ENCODE peak calls at places on chromosomes 7 and 10, in six cellular contexts. One of them, this sample, is unnamed.
A peak's percentile ranks its signal among the peaks of the same experiment; 100 is the strongest.

GRCh38 chr7:68146970-68147369 is 1150.3 kb downstream of the TYW1 start:
- DNase-seq in CD8-positive, alpha-beta T cell: no peak
- DNase-seq in CD4-positive, alpha-beta memory T cell: no peak
- DNase-seq in prostate gland: no peak
- DNase-seq in right lobe of liver: no peak
- DNase-seq in esophagus squamous epithelium: no peak
- DNase-seq in this sample: no peak

GRCh38 chr7:132247995-132248618 is 328.2 kb downstream of the PLXNA4 start:
- DNase-seq in CD8-positive, alpha-beta T cell: no peak
- DNase-seq in right lobe of liver: no peak
- DNase-seq in CD4-positive, alpha-beta memory T cell: no peak
- DNase-seq in esophagus squamous epithelium: no peak
- DNase-seq in prostate gland: no peak
- DNase-seq in this sample: no peak

GRCh38 chr7:48244902-48245301 is 73.6 kb downstream of the ABCA13 start:
- DNase-seq in prostate gland: no peak
- DNase-seq in right lobe of liver: no peak
- DNase-seq in esophagus squamous epithelium: no peak
- DNase-seq in CD4-positive, alpha-beta memory T cell: no peak
- DNase-seq in CD8-positive, alpha-beta T cell: no peak
- DNase-seq in this sample: peak; percentile 48

GRCh38 chr7:105766421-105767191 is 109.8 kb downstream of the ATXN7L1 start:
- DNase-seq in CD8-positive, alpha-beta T cell: no peak
- DNase-seq in CD4-positive, alpha-beta memory T cell: no peak
- DNase-seq in right lobe of liver: no peak
- DNase-seq in prostate gland: no peak
- DNase-seq in esophagus squamous epithelium: no peak
- DNase-seq in this sample: no peak

GRCh38 chr7:127802845-127803244 is 150.9 kb downstream of the SND1 start:
- DNase-seq in esophagus squamous epithelium: no peak
- DNase-seq in CD4-positive, alpha-beta memory T cell: no peak
- DNase-seq in prostate gland: no peak
- DNase-seq in CD8-positive, alpha-beta T cell: no peak
- DNase-seq in right lobe of liver: no peak
- DNase-seq in this sample: no peak

GRCh38 chr7:30459591-30460245 is 18.9 kb downstream of the NOD1 start:
- DNase-seq in CD8-positive, alpha-beta T cell: no peak
- DNase-seq in prostate gland: no peak
- DNase-seq in right lobe of liver: no peak
- DNase-seq in CD4-positive, alpha-beta memory T cell: no peak
- DNase-seq in esophagus squamous epithelium: no peak
- DNase-seq in this sample: peak; percentile 74

GRCh38 chr10:43204943-43205671 is 61.8 kb downstream of the RASGEF1A start:
- DNase-seq in esophagus squamous epithelium: no peak
- DNase-seq in prostate gland: no peak
- DNase-seq in CD4-positive, alpha-beta memory T cell: peak; percentile 47
- DNase-seq in right lobe of liver: peak; percentile 53
- DNase-seq in CD8-positive, alpha-beta T cell: peak; percentile 74
- DNase-seq in this sample: peak; percentile 73

GRCh38 chr10:114650831-114651230 is 7.2 kb downstream of the ABLIM1 start:
- DNase-seq in CD8-positive, alpha-beta T cell: no peak
- DNase-seq in esophagus squamous epithelium: no peak
- DNase-seq in prostate gland: no peak
- DNase-seq in right lobe of liver: peak; percentile 55
- DNase-seq in CD4-positive, alpha-beta memory T cell: no peak
- DNase-seq in this sample: no peak

GRCh38 chr7:148650232-148650858 is 48.4 kb upstream of the CUL1 start:
- DNase-seq in CD8-positive, alpha-beta T cell: no peak
- DNase-seq in right lobe of liver: no peak
- DNase-seq in CD4-positive, alpha-beta memory T cell: no peak
- DNase-seq in esophagus squamous epithelium: no peak
- DNase-seq in prostate gland: no peak
- DNase-seq in this sample: no peak

GRCh38 chr7:1259621-1260020 is 26.9 kb downstream of the UNCX start:
- DNase-seq in prostate gland: no peak
- DNase-seq in esophagus squamous epithelium: no peak
- DNase-seq in CD8-positive, alpha-beta T cell: no peak
- DNase-seq in CD4-positive, alpha-beta memory T cell: no peak
- DNase-seq in right lobe of liver: peak; percentile 8
- DNase-seq in this sample: peak; percentile 32

GRCh38 chr7:98090116-98090515 is 16.5 kb upstream of the LMTK2 start:
- DNase-seq in right lobe of liver: no peak
- DNase-seq in CD8-positive, alpha-beta T cell: no peak
- DNase-seq in prostate gland: no peak
- DNase-seq in esophagus squamous epithelium: no peak
- DNase-seq in CD4-positive, alpha-beta memory T cell: no peak
- DNase-seq in this sample: no peak

GRCh38 chr10:80622153-80622552 is 84.5 kb downstream of the SH2D4B start:
- DNase-seq in esophagus squamous epithelium: no peak
- DNase-seq in right lobe of liver: no peak
- DNase-seq in CD4-positive, alpha-beta memory T cell: no peak
- DNase-seq in prostate gland: no peak
- DNase-seq in CD8-positive, alpha-beta T cell: no peak
- DNase-seq in this sample: no peak

GRCh38 chr10:102642553-102643345 is 1.5 kb upstream of the TRIM8 start:
- DNase-seq in right lobe of liver: peak; percentile 73
- DNase-seq in prostate gland: peak; percentile 75
- DNase-seq in esophagus squamous epithelium: no peak
- DNase-seq in CD4-positive, alpha-beta memory T cell: no peak
- DNase-seq in CD8-positive, alpha-beta T cell: peak; percentile 62
- DNase-seq in this sample: peak; percentile 78

GRCh38 chr7:4849390-4849789 is 12.4 kb downstream of the PAPOLB start:
- DNase-seq in CD8-positive, alpha-beta T cell: no peak
- DNase-seq in esophagus squamous epithelium: no peak
- DNase-seq in prostate gland: peak; percentile 28
- DNase-seq in right lobe of liver: no peak
- DNase-seq in CD4-positive, alpha-beta memory T cell: peak; percentile 17
- DNase-seq in this sample: no peak

GRCh38 chr10:45461034-45461433 is 87.0 kb downstream of the ALOX5 start:
- DNase-seq in CD8-positive, alpha-beta T cell: no peak
- DNase-seq in esophagus squamous epithelium: no peak
- DNase-seq in right lobe of liver: no peak
- DNase-seq in prostate gland: no peak
- DNase-seq in CD4-positive, alpha-beta memory T cell: no peak
- DNase-seq in this sample: no peak

GRCh38 chr7:6442114-6442513 is 5.6 kb downstream of the DAGLB start:
- DNase-seq in esophagus squamous epithelium: no peak
- DNase-seq in CD4-positive, alpha-beta memory T cell: no peak
- DNase-seq in prostate gland: no peak
- DNase-seq in CD8-positive, alpha-beta T cell: no peak
- DNase-seq in right lobe of liver: no peak
- DNase-seq in this sample: no peak

GRCh38 chr10:95445837-95446347 is 115.3 kb downstream of the SORBS1 start:
- DNase-seq in right lobe of liver: peak; percentile 41
- DNase-seq in CD8-positive, alpha-beta T cell: no peak
- DNase-seq in prostate gland: peak; percentile 46
- DNase-seq in esophagus squamous epithelium: no peak
- DNase-seq in CD4-positive, alpha-beta memory T cell: peak; percentile 15
- DNase-seq in this sample: peak; percentile 85

GRCh38 chr10:97762056-97762455 is 9.7 kb downstream of the SFRP5 start:
- DNase-seq in prostate gland: no peak
- DNase-seq in CD8-positive, alpha-beta T cell: no peak
- DNase-seq in esophagus squamous epithelium: no peak
- DNase-seq in right lobe of liver: no peak
- DNase-seq in CD4-positive, alpha-beta memory T cell: no peak
- DNase-seq in this sample: peak; percentile 54

GRCh38 chr10:97759157-97759980 is 12.4 kb downstream of the SFRP5 start:
- DNase-seq in CD4-positive, alpha-beta memory T cell: peak; percentile 31
- DNase-seq in CD8-positive, alpha-beta T cell: peak; percentile 76
- DNase-seq in esophagus squamous epithelium: no peak
- DNase-seq in prostate gland: peak; percentile 21
- DNase-seq in right lobe of liver: peak; percentile 69
- DNase-seq in this sample: peak; percentile 84

GRCh38 chr10:97761331-97761865 is 10.4 kb downstream of the SFRP5 start:
- DNase-seq in esophagus squamous epithelium: no peak
- DNase-seq in right lobe of liver: no peak
- DNase-seq in prostate gland: no peak
- DNase-seq in CD4-positive, alpha-beta memory T cell: no peak
- DNase-seq in CD8-positive, alpha-beta T cell: no peak
- DNase-seq in this sample: peak; percentile 61

GRCh38 chr10:97759981-97760345 is 11.8 kb downstream of the SFRP5 start:
- DNase-seq in esophagus squamous epithelium: no peak
- DNase-seq in right lobe of liver: no peak
- DNase-seq in CD8-positive, alpha-beta T cell: no peak
- DNase-seq in CD4-positive, alpha-beta memory T cell: no peak
- DNase-seq in prostate gland: no peak
- DNase-seq in this sample: peak; percentile 27

DNA sequence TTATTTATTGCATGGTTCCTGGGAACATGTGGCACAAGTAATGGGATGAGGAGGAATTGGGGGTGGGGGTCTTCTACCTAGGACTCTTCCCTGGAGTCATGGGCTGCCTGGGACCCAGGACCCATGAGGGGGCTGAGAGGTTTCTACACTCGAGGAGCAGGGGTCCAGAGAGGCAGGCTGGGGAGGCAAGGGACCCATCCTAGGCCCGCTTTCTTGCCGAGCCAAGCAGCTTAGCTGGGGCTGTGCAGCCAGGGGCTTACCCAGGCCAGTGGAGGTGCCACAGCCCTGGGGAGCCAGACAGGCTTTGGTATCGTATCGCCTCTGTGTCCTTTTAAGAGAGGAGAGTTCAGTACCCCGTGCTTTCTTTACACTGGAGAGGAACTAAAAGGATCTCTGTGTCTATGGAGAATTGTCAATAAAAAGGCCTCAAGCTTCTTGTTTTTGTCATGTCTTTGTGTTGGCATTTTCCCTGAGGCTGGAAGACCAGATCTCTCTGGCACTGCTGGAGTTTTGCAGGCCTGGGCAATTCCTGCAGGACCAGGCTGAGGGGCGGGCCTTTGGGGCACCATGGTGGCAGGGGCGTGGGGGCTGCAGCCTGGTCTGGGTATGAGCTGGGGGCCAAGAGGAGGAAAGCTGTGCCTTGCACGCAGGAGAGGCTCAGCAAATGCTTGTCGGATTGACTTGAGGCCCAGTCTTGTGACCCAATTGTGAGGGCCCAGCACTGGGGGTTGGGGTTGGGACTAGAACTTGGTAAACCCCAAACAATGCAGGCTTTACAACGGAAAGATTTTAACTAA is 11.1 kb downstream of the SFRP5 start:
- DNase-seq in CD4-positive, alpha-beta memory T cell: no peak
- DNase-seq in right lobe of liver: no peak
- DNase-seq in CD8-positive, alpha-beta T cell: no peak
- DNase-seq in esophagus squamous epithelium: no peak
- DNase-seq in prostate gland: no peak
- DNase-seq in this sample: peak; percentile 30
- H3K36me3 ChIP-seq in CD4-positive, alpha-beta memory T cell: peaks cover 44% of the 10 kb centered on the region
- H3K36me3 ChIP-seq in right lobe of liver: peaks cover 10% of the 10 kb centered on the region
- H3K36me3 ChIP-seq in CD8-positive, alpha-beta T cell: peaks cover 38% of the 10 kb centered on the region
- H3K36me3 ChIP-seq in esophagus squamous epithelium: peaks cover 8% of the 10 kb centered on the region
- H3K36me3 ChIP-seq in prostate gland: no peaks in the 10 kb centered on the region
- H3K36me3 ChIP-seq in this sample: peaks cover 5% of the 10 kb centered on the region

GRCh38 chr10:74104480-74104879 is 46.1 kb downstream of the AP3M1 start:
- DNase-seq in prostate gland: no peak
- DNase-seq in right lobe of liver: no peak
- DNase-seq in esophagus squamous epithelium: no peak
- DNase-seq in CD4-positive, alpha-beta memory T cell: no peak
- DNase-seq in CD8-positive, alpha-beta T cell: no peak
- DNase-seq in this sample: no peak
- H3K36me3 ChIP-seq in prostate gland: peaks cover 4% of the 10 kb centered on the region
- H3K36me3 ChIP-seq in right lobe of liver: peaks cover 35% of the 10 kb centered on the region
- H3K36me3 ChIP-seq in esophagus squamous epithelium: peaks cover 28% of the 10 kb centered on the region
- H3K36me3 ChIP-seq in CD4-positive, alpha-beta memory T cell: peaks cover 66% of the 10 kb centered on the region
- H3K36me3 ChIP-seq in CD8-positive, alpha-beta T cell: peaks cover 4% of the 10 kb centered on the region
- H3K36me3 ChIP-seq in this sample: peaks cover 26% of the 10 kb centered on the region

DNA sequence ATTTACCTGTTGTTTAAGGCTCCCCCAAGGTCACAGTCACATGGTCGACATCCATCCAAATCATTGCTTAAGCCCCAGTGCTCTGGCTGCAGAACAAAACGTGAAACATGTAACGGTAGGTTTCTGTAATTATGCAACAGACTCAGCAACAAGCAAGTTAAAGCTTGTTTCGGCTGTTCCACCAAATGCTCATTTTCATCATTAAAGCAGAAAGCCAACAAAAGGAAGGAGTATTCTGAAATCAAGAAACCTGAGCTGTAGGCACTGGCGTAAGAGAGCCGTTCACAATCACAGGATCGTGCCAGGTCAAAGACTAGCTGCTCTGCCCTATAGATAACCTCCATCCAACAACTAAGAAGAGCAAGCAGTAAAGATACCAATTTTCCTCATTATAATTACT is 30.0 kb downstream of the LAMB1 start:
- DNase-seq in CD4-positive, alpha-beta memory T cell: no peak
- DNase-seq in prostate gland: peak; percentile 59
- DNase-seq in esophagus squamous epithelium: no peak
- DNase-seq in right lobe of liver: no peak
- DNase-seq in CD8-positive, alpha-beta T cell: no peak
- DNase-seq in this sample: no peak
- H3K36me3 ChIP-seq in CD4-positive, alpha-beta memory T cell: no peaks in the 10 kb centered on the region
- H3K36me3 ChIP-seq in prostate gland: no peaks in the 10 kb centered on the region
- H3K36me3 ChIP-seq in esophagus squamous epithelium: peaks cover 3% of the 10 kb centered on the region
- H3K36me3 ChIP-seq in right lobe of liver: no peaks in the 10 kb centered on the region
- H3K36me3 ChIP-seq in CD8-positive, alpha-beta T cell: no peaks in the 10 kb centered on the region
- H3K36me3 ChIP-seq in this sample: peaks cover 2% of the 10 kb centered on the region

GRCh38 chr7:22647451-22648257 is 79.3 kb upstream of the IL6 start:
- DNase-seq in CD4-positive, alpha-beta memory T cell: no peak
- DNase-seq in prostate gland: no peak
- DNase-seq in CD8-positive, alpha-beta T cell: no peak
- DNase-seq in right lobe of liver: no peak
- DNase-seq in esophagus squamous epithelium: no peak
- DNase-seq in this sample: no peak

GRCh38 chr7:22645418-22646181 is 81.4 kb upstream of the IL6 start:
- DNase-seq in esophagus squamous epithelium: no peak
- DNase-seq in CD4-positive, alpha-beta memory T cell: no peak
- DNase-seq in prostate gland: no peak
- DNase-seq in right lobe of liver: no peak
- DNase-seq in CD8-positive, alpha-beta T cell: no peak
- DNase-seq in this sample: no peak

GRCh38 chr7:22651036-22651435 is 76.0 kb upstream of the IL6 start:
- DNase-seq in right lobe of liver: no peak
- DNase-seq in prostate gland: no peak
- DNase-seq in CD4-positive, alpha-beta memory T cell: no peak
- DNase-seq in CD8-positive, alpha-beta T cell: no peak
- DNase-seq in esophagus squamous epithelium: no peak
- DNase-seq in this sample: no peak

GRCh38 chr7:22651534-22652243 is 75.3 kb upstream of the IL6 start:
- DNase-seq in right lobe of liver: no peak
- DNase-seq in esophagus squamous epithelium: no peak
- DNase-seq in CD8-positive, alpha-beta T cell: no peak
- DNase-seq in prostate gland: no peak
- DNase-seq in CD4-positive, alpha-beta memory T cell: no peak
- DNase-seq in this sample: no peak

DNA sequence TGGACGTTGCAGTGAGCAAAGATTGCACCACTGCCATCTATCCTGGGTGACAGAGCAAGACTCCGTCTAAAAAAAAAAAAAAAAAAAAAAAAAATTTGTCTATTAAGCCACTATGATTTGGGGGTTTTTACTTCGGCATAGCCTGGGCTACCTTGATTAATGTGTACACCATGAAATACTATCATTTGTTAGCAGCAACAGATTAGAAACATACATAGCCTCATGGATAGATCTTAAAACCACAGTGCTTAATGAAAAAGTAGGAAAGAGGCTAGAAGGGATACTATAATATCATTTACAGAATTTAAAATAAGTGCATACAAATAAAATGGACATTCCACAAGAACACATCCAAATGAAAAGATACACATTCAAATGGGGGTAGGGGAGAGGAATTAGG is 77.3 kb upstream of the IL6 start:
- DNase-seq in esophagus squamous epithelium: no peak
- DNase-seq in prostate gland: no peak
- DNase-seq in CD4-positive, alpha-beta memory T cell: no peak
- DNase-seq in CD8-positive, alpha-beta T cell: no peak
- DNase-seq in right lobe of liver: no peak
- DNase-seq in this sample: no peak
- H3K36me3 ChIP-seq in esophagus squamous epithelium: no peaks in the 10 kb centered on the region
- H3K36me3 ChIP-seq in prostate gland: no peaks in the 10 kb centered on the region
- H3K36me3 ChIP-seq in CD4-positive, alpha-beta memory T cell: no peaks in the 10 kb centered on the region
- H3K36me3 ChIP-seq in CD8-positive, alpha-beta T cell: no peaks in the 10 kb centered on the region
- H3K36me3 ChIP-seq in right lobe of liver: no peaks in the 10 kb centered on the region
- H3K36me3 ChIP-seq in this sample: no peaks in the 10 kb centered on the region